ENCODE peak calls at places on chromosomes 5 and 9, in nine cellular contexts. R, Q, J, A, O, W, Z, E and D are unnamed samples.
A peak's percentile ranks its signal among the peaks of the same experiment; 100 is the strongest.

GRCh38 chr9:107447834-107448233 is 41.7 kb downstream of the KLF4 start:
- DNase-seq in O (no peak), E (no peak), Z (no peak), R (no peak), W (no peak), Q (no peak), J (no peak), A (no peak), D (no peak)

GRCh38 chr5:124963236-124963929 is 216.9 kb upstream of the ZNF608 start:
- DNase-seq in A (no peak), E (no peak), R (no peak), O (peak; percentile 51), Q (peak; percentile 74), J (no peak), Z (no peak), W (peak; percentile 2), D (no peak)

GRCh38 chr9:19994296-19994695 is 205.5 kb upstream of the SLC24A2 start:
- DNase-seq in R (no peak), Q (no peak), A (no peak), O (no peak), E (no peak), W (no peak), J (no peak), Z (no peak), D (peak; percentile 12)

GRCh38 chr9:79581388-79581787 is 9.6 kb downstream of the TLE4 start:
- DNase-seq in R (no peak), W (no peak), O (no peak), E (no peak), Q (no peak), Z (no peak), A (no peak), J (no peak), D (no peak)

GRCh38 chr5:72121753-72122445 is 14.6 kb downstream of the MAP1B start:
- DNase-seq in A (no peak), R (no peak), J (no peak), O (no peak), Z (no peak), W (no peak), E (no peak), Q (peak; percentile 7), D (no peak)

GRCh38 chr5:97042981-97043380 is 99.4 kb downstream of the LIX1 start:
- DNase-seq in Z (no peak), R (no peak), O (no peak), W (no peak), A (no peak), J (no peak), Q (no peak), E (no peak), D (no peak)

GRCh38 chr9:84669293-84670105 is at the start of gene NTRK2:
- DNase-seq in A (no peak), Z (peak; percentile 31), R (peak; percentile 37), Q (peak; percentile 84), E (peak; percentile 45), O (peak; percentile 35), W (no peak), J (no peak), D (no peak)

GRCh38 chr5:131983244-131983771 is 28.1 kb downstream of the ACSL6 start:
- DNase-seq in J (no peak), A (no peak), Z (no peak), E (no peak), O (no peak), R (no peak), W (no peak), Q (no peak), D (no peak)

GRCh38 chr9:137534256-137535119 is 15.7 kb downstream of the PNPLA7 start:
- DNase-seq in R (no peak), Z (no peak), Q (no peak), O (peak; percentile 50), W (peak; percentile 81), A (no peak), J (peak; percentile 59), E (peak; percentile 68), D (peak; percentile 80)

GRCh38 chr5:36691241-36691640 is 84.8 kb downstream of the SLC1A3 start:
- DNase-seq in Q (no peak), J (no peak), Z (no peak), A (no peak), E (no peak), R (no peak), O (no peak), W (no peak), D (no peak)

GRCh38 chr5:36690041-36690941 is 83.9 kb downstream of the SLC1A3 start:
- DNase-seq in J (peak; percentile 81), A (peak; percentile 89), Q (peak; percentile 92), E (peak; percentile 82), Z (peak; percentile 74), R (peak; percentile 84), W (peak; percentile 53), O (peak; percentile 79), D (peak; percentile 91)

GRCh38 chr5:36686881-36687280 is 80.5 kb downstream of the SLC1A3 start:
- DNase-seq in J (no peak), W (no peak), Z (no peak), Q (no peak), O (no peak), E (no peak), R (no peak), A (no peak), D (no peak)

GRCh38 chr5:36688722-36689121 is 82.3 kb downstream of the SLC1A3 start:
- DNase-seq in A (no peak), Z (no peak), R (no peak), E (no peak), J (peak; percentile 29), W (peak; percentile 29), O (no peak), Q (no peak), D (no peak)

GRCh38 chr5:36689225-36689624 is 82.8 kb downstream of the SLC1A3 start:
- DNase-seq in E (no peak), A (no peak), O (no peak), J (no peak), R (no peak), Z (no peak), Q (no peak), W (no peak), D (no peak)
- TF ChIP-seq POLR2A in E (no peak), A (no peak), O (no peak), J (no peak), R (no peak), Z (peak; percentile 41), Q (peak; percentile 64), W (no peak), D (no peak)

GRCh38 chr5:178740926-178741325 is 10.5 kb upstream of the ZNF354A start:
- DNase-seq in J (no peak), Z (no peak), A (no peak), Q (no peak), E (no peak), R (no peak), O (no peak), W (no peak), D (no peak)
- TF ChIP-seq POLR2A in J (no peak), Z (no peak), A (no peak), Q (no peak), E (no peak), R (no peak), O (no peak), W (no peak), D (no peak)

GRCh38 chr5:141508808-141509611 is 20.1 kb downstream of the PCDHGC5 start:
- DNase-seq in A (peak; percentile 55), E (no peak), J (no peak), R (peak; percentile 76), O (peak; percentile 85), Z (no peak), Q (peak; percentile 66), W (peak; percentile 5), D (peak; percentile 94)
- TF ChIP-seq POLR2A in A (no peak), E (no peak), J (no peak), R (no peak), O (peak; percentile 70), Z (peak; percentile 43), Q (no peak), W (no peak), D (peak; percentile 29)

DNA sequence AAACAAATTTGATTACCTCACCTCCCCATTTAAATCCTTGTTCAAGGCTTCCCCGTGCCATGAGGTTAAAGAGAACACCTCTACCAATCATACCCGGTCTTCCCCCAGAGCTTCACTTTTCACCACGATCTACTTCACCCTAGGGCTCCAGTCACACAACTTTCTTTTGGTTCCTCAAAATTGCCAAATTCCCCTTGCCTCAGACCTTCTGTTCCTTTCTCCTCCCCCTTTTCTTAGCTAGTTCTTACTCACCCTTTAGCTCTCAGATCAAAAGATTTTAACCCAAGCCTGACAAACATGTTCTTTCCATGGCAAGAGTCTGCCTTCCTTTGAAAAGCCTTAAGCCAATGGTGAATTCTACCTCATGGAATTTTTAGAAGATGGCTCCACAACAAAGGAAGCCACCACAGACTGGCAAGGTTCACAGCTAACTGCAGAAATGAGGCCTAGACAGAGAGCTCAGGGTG is 56.7 kb downstream of the MAPKAP1 start:
- DNase-seq in W (no peak), Q (no peak), E (no peak), A (no peak), J (no peak), Z (peak; percentile 29), R (no peak), O (no peak), D (no peak)
- TF ChIP-seq POLR2A in W (no peak), Q (peak; percentile 59), E (no peak), A (no peak), J (no peak), Z (no peak), R (no peak), O (no peak), D (no peak)

GRCh38 chr5:88831856-88832255 is 51.1 kb downstream of the MEF2C start:
- DNase-seq in W (no peak), E (no peak), A (no peak), Q (no peak), O (no peak), Z (no peak), R (no peak), J (no peak), D (no peak)

GRCh38 chr5:88827997-88828396 is 55.0 kb downstream of the MEF2C start:
- DNase-seq in E (no peak), O (no peak), Q (no peak), Z (no peak), A (no peak), R (no peak), J (no peak), W (no peak), D (no peak)

GRCh38 chr5:88829053-88829452 is 53.9 kb downstream of the MEF2C start:
- DNase-seq in R (peak; percentile 47), Z (no peak), W (no peak), Q (no peak), J (no peak), A (peak; percentile 52), O (no peak), E (no peak), D (no peak)

GRCh38 chr5:88829773-88830172 is 53.2 kb downstream of the MEF2C start:
- DNase-seq in J (no peak), E (no peak), A (no peak), Z (no peak), Q (no peak), W (no peak), O (no peak), R (no peak), D (no peak)

GRCh38 chr5:88830567-88830966 is 52.4 kb downstream of the MEF2C start:
- DNase-seq in R (no peak), Z (no peak), W (no peak), J (no peak), A (no peak), Q (no peak), E (no peak), O (no peak), D (no peak)
- TF ChIP-seq POLR2A in R (no peak), Z (peak; percentile 23), W (no peak), J (no peak), A (no peak), Q (no peak), E (no peak), O (no peak), D (no peak)

GRCh38 chr5:6712582-6713273 is 504 bp upstream of the TENT4A start:
- DNase-seq in O (peak; percentile 97), W (peak; percentile 92), A (peak; percentile 98), Q (no peak), J (peak; percentile 89), R (peak; percentile 98), Z (peak; percentile 93), E (peak; percentile 95), D (peak; percentile 99)
- TF ChIP-seq POLR2A in O (peak; percentile 57), W (peak; percentile 71), A (peak; percentile 69), Q (peak; percentile 85), J (peak; percentile 50), R (no peak), Z (peak; percentile 36), E (no peak), D (peak; percentile 62)